ENCODE peak calls at places on chromosomes 12 and 14, in four cellular contexts. U, H, A and D are unnamed samples.

GRCh38 chr14:94751956-94752355 is 18.0 kb downstream of the GSC start:
- DNase-seq in U (no peak), H (no peak), A (no peak), D (no peak)

GRCh38 chr14:99921431-99921830 is 128.2 kb downstream of the EML1 start:
- DNase-seq in U (no peak), H (no peak), A (no peak), D (no peak)

GRCh38 chr12:118034429-118035193 is 18.1 kb downstream of the RFC5 start:
- DNase-seq in U (no peak), H (peak; percentile 60), A (peak; percentile 63), D (no peak)

GRCh38 chr12:47276253-47277070 is 196.7 kb upstream of the AMIGO2 start:
- DNase-seq in U (no peak), H (peak; percentile 55), A (no peak), D (no peak)

GRCh38 chr12:12797789-12798142 is 12.3 kb downstream of the APOLD1 start:
- DNase-seq in U (no peak), H (no peak), A (no peak), D (no peak)

GRCh38 chr12:103966736-103967135 is 1.1 kb downstream of the TDG start:
- DNase-seq in U (no peak), H (peak; percentile 17), A (no peak), D (no peak)

GRCh38 chr12:29889737-29890136 is 106.0 kb upstream of the TMTC1 start:
- DNase-seq in U (peak; percentile 93), H (peak; percentile 13), A (no peak), D (peak; percentile 49)

GRCh38 chr12:108930155-108930554 is 50.3 kb downstream of the DAO start:
- DNase-seq in U (no peak), H (no peak), A (no peak), D (no peak)

GRCh38 chr12:115983226-115983798 is 294.2 kb downstream of the MED13L start:
- DNase-seq in U (peak; percentile 75), H (no peak), A (no peak), D (no peak)

GRCh38 chr12:55051197-55051920 is 31.6 kb downstream of the NEUROD4 start:
- DNase-seq in U (no peak), H (no peak), A (no peak), D (no peak)

GRCh38 chr12:132580701-132581292 is 29.6 kb downstream of the LRCOL1 start:
- DNase-seq in U (no peak), H (no peak), A (no peak), D (no peak)

GRCh38 chr12:132581348-132582057 is 28.9 kb downstream of the LRCOL1 start:
- DNase-seq in U (no peak), H (no peak), A (no peak), D (no peak)

GRCh38 chr12:132582582-132583279 is 27.7 kb downstream of the LRCOL1 start:
- DNase-seq in U (no peak), H (no peak), A (no peak), D (no peak)

GRCh38 chr12:132583311-132583710 is 27.1 kb downstream of the LRCOL1 start:
- DNase-seq in U (no peak), H (no peak), A (no peak), D (no peak)

DNA sequence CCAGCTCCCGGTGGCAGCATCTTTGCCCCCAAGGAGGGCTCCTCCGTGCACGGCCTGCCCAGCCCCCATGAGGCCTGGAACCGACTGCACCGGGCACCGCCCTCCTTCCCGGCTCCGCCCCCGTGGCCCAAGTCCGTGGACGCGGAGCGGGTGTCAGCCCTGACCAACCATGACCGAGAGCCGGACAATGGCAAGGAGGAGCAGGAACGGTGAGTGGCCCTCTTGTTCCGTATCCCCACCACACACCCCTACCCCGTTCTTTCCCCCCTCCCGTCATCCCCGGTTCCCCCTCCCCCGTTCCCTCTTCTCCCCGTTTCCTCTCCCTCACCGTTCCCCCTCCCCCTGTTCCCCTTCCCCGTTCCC is 28.3 kb downstream of the LRCOL1 start:
- DNase-seq in U (peak; percentile 84), H (no peak), A (no peak), D (no peak)
- H3K27me3 ChIP-seq in U (peaks cover 45% of the 10 kb centered on the region), H (peaks cover 35% of the 10 kb centered on the region), A (peaks cover 25% of the 10 kb centered on the region), D (peaks cover 6% of the 10 kb centered on the region)

GRCh38 chr14:97644365-97644764 is 847.2 kb downstream of the VRK1 start:
- DNase-seq in U (no peak), H (no peak), A (no peak), D (no peak)

GRCh38 chr14:97638864-97639263 is 841.7 kb downstream of the VRK1 start:
- DNase-seq in U (no peak), H (no peak), A (no peak), D (no peak)

GRCh38 chr14:97641827-97642226 is 844.6 kb downstream of the VRK1 start:
- DNase-seq in U (no peak), H (no peak), A (no peak), D (no peak)

GRCh38 chr14:97642631-97643030 is 845.4 kb downstream of the VRK1 start:
- DNase-seq in U (no peak), H (no peak), A (no peak), D (no peak)

GRCh38 chr14:97640031-97640430 is 842.8 kb downstream of the VRK1 start:
- DNase-seq in U (no peak), H (no peak), A (no peak), D (no peak)
- H2BK12ac ChIP-seq in U (peak overlapping the region; percentile 97), H (no peak overlapping the region), A (no peak overlapping the region), D (no peak overlapping the region)

DNA sequence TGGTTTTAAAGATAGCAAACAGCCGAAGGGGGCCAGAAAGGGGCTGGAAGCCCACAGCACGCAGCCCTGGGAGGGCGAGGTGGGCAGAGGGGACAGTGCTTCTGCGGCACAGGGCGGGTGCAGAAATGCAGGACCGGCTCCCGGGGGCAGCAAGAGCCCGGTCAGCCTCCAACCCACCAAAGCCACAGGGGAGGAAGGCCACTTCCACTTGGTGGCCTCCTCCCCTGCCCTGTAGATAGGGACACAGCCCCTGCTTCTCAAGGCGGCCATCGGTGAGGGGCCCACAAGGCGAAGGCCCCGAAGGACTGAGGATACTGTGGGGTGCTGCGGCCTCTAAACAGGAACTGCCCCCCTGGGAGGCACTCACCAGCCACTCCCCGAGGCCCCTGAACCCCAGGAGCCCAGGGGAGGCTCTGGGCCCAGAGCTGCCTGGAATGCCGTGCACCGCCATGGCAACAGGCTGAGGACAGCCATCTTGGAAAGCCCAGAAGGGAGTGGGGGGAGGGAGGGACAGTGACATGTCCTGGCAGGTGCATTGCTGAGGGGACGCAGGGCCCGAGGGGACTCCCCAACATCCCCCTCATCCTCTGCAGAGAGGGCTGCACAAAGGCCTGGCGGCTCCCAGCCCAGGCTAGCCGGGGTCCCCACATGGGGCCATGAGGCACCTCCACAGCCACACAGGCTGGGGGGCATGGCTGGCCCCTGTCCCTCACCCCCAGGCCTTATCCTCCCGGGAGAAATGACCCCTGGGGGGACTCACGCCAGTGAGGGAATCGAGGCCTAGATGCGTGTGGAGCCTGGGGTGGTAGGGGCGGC is 114.6 kb downstream of the NCOR2 start:
- DNase-seq in U (no peak), H (no peak), A (no peak), D (no peak)
- H3K4me3 ChIP-seq in U (no peak overlapping the region), H (no peak overlapping the region), A (no peak overlapping the region), D (no peak overlapping the region)

GRCh38 chr12:131641315-131641714 is 69.6 kb upstream of the SFSWAP start:
- DNase-seq in U (no peak), H (no peak), A (no peak), D (no peak)
- H3K27me3 ChIP-seq in U (no peaks in the 10 kb centered on the region), H (peaks cover 35% of the 10 kb centered on the region), A (no peaks in the 10 kb centered on the region), D (no peaks in the 10 kb centered on the region)

GRCh38 chr14:64649383-64649998 is 54.7 kb upstream of the PLEKHG3 start:
- DNase-seq in U (no peak), H (peak; percentile 77), A (no peak), D (no peak)
- H2BK12ac ChIP-seq in U (peak overlapping the region; percentile 43), H (peak overlapping the region; percentile 89), A (peak overlapping the region; percentile 72), D (no peak overlapping the region)

GRCh38 chr12:112380663-112381420 is 1.4 kb downstream of the HECTD4 start:
- DNase-seq in U (peak; percentile 63), H (peak; percentile 28), A (no peak), D (no peak)

GRCh38 chr12:112381421-112381897 is 772 bp downstream of the HECTD4 start:
- DNase-seq in U (no peak), H (peak; percentile 24), A (peak; percentile 69), D (no peak)

GRCh38 chr12:112386726-112387125 is 4.5 kb upstream of the HECTD4 start:
- DNase-seq in U (no peak), H (peak; percentile 81), A (no peak), D (no peak)

GRCh38 chr12:112381898-112382796 is at the start of gene HECTD4:
- DNase-seq in U (peak; percentile 98), H (peak; percentile 89), A (peak; percentile 95), D (peak; percentile 94)

DNA sequence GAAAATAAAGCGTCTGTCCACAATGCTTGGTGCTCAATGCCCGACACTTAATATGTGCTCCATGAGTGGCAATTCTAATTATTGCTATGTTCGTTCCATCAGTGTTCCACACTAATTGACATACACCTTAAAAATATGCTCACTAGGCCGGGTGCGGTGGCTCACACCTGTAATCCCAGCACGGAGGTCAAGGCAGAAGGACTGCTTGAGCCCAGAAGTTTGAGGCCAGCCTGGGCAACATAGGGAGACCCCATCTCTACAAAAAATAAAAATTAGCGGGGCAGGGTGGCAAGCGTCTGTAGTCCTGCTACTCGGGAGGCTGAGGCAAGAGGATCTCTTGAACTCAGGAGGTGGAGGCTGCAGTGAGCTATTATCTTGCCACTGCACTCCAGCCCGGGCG is 635 bp upstream of the HECTD4 start:
- DNase-seq in U (no peak), H (no peak), A (no peak), D (no peak)
- H3K4me3 ChIP-seq in U (peak overlapping the region; percentile 86), H (no peak overlapping the region), A (no peak overlapping the region), D (no peak overlapping the region)

GRCh38 chr14:104140213-104140462 is 1.8 kb downstream of the KIF26A start:
- DNase-seq in U (no peak), H (no peak), A (no peak), D (no peak)
- H3K27me3 ChIP-seq in U (peaks cover 28% of the 10 kb centered on the region), H (peaks cover 72% of the 10 kb centered on the region), A (peaks cover 22% of the 10 kb centered on the region), D (peaks cover 22% of the 10 kb centered on the region)

GRCh38 chr14:92039720-92040430 is at the start of gene TRIP11:
- DNase-seq in U (peak; percentile 95), H (peak; percentile 94), A (peak; percentile 92), D (peak; percentile 86)
- H2BK12ac ChIP-seq in U (peak within 1 kb of the TSS; percentile 84), H (no peak within 1 kb of the TSS), A (no peak within 1 kb of the TSS), D (no peak within 1 kb of the TSS)

GRCh38 chr12:6201775-6202292 is 1.6 kb downstream of the CD9 start:
- DNase-seq in U (no peak), H (no peak), A (no peak), D (no peak)

GRCh38 chr12:6200266-6201198 is at the start of gene CD9:
- DNase-seq in U (peak; percentile 72), H (peak; percentile 41), A (no peak), D (no peak)

GRCh38 chr12:6202846-6203245 is 2.6 kb downstream of the CD9 start:
- DNase-seq in U (no peak), H (no peak), A (no peak), D (no peak)

GRCh38 chr12:6201199-6201608 is 1.0 kb downstream of the CD9 start:
- DNase-seq in U (no peak), H (no peak), A (no peak), D (no peak)

GRCh38 chr12:6202331-6202730 is 2.1 kb downstream of the CD9 start:
- DNase-seq in U (no peak), H (no peak), A (no peak), D (no peak)
- H3K4me3 ChIP-seq in U (no peak overlapping the region), H (no peak overlapping the region), A (no peak overlapping the region), D (no peak overlapping the region)